ENCODE peak calls at places on chromosomes 4 and X, in eight cellular contexts. F, E, D, P, C, S, I and H are unnamed samples.

GRCh38 chr4:123821861-123822260 is 425.3 kb downstream of the SPRY1 start:
- DNase-seq in F (peak; percentile 67), E (no peak), D (peak; percentile 45), P (peak; percentile 48), C (no peak), S (no peak), I (no peak), H (no peak)

GRCh38 chrX:274904-275475 is 6.2 kb upstream of the PLCXD1 start:
- DNase-seq in F (no peak), E (peak; percentile 93), D (no peak), P (no peak), C (no peak), S (no peak), I (no peak), H (peak; percentile 54)

GRCh38 chr4:157128395-157128794 is 52.4 kb downstream of the GLRB start:
- DNase-seq in F (peak; percentile 54), E (no peak), D (peak; percentile 10), P (peak; percentile 52), C (no peak), S (no peak), I (no peak), H (no peak)

GRCh38 chrX:13955095-13955647 is 74.5 kb downstream of the GEMIN8 start:
- DNase-seq in F (no peak), E (no peak), D (no peak), P (no peak), C (no peak), S (no peak), I (no peak), H (no peak)

GRCh38 chr4:102344520-102344954 is 745 bp downstream of the SLC39A8 start:
- DNase-seq in F (peak; percentile 69), E (peak; percentile 61), D (peak; percentile 70), P (no peak), C (peak; percentile 75), S (no peak), I (peak; percentile 20), H (peak; percentile 29)

GRCh38 chr4:166737430-166737829 is 496.9 kb downstream of the SPOCK3 start:
- DNase-seq in F (no peak), E (no peak), D (no peak), P (no peak), C (no peak), S (no peak), I (no peak), H (no peak)

GRCh38 chrX:80486299-80486698 is 66.1 kb downstream of the TENT5D start:
- DNase-seq in F (no peak), E (no peak), D (no peak), P (no peak), C (no peak), S (no peak), I (no peak), H (no peak)

GRCh38 chr4:8097721-8098345 is 60.8 kb downstream of the ABLIM2 start:
- DNase-seq in F (no peak), E (no peak), D (no peak), P (no peak), C (no peak), S (no peak), I (no peak), H (no peak)

GRCh38 chrX:139967300-139967699 is 2.0 kb upstream of the CXorf66 start:
- DNase-seq in F (no peak), E (no peak), D (no peak), P (no peak), C (no peak), S (no peak), I (no peak), H (no peak)

GRCh38 chr4:1723131-1723801 is 1.9 kb downstream of the TACC3 start:
- DNase-seq in F (peak; percentile 10), E (no peak), D (no peak), P (no peak), C (no peak), S (no peak), I (no peak), H (no peak)

GRCh38 chrX:137352101-137352660 is 213.7 kb upstream of the ZIC3 start:
- DNase-seq in F (no peak), E (no peak), D (no peak), P (no peak), C (no peak), S (no peak), I (no peak), H (no peak)

GRCh38 chrX:80412042-80412441 is 8.2 kb upstream of the TENT5D start:
- DNase-seq in F (no peak), E (no peak), D (no peak), P (no peak), C (no peak), S (no peak), I (no peak), H (no peak)

GRCh38 chrX:1391370-1391706 is 575 bp downstream of the SLC25A6 start:
- DNase-seq in F (no peak), E (no peak), D (peak; percentile 94), P (no peak), C (no peak), S (peak; percentile 85), I (no peak), H (no peak)

GRCh38 chrX:109374276-109374960 is 107.5 kb downstream of the GUCY2F start:
- DNase-seq in F (peak; percentile 27), E (peak; percentile 34), D (no peak), P (no peak), C (no peak), S (no peak), I (no peak), H (no peak)

GRCh38 chrX:17025903-17026302 is 79.4 kb downstream of the REPS2 start:
- DNase-seq in F (no peak), E (no peak), D (no peak), P (no peak), C (no peak), S (no peak), I (no peak), H (no peak)

GRCh38 chrX:20271730-20272129 is 5.0 kb upstream of the RPS6KA3 start:
- DNase-seq in F (no peak), E (no peak), D (no peak), P (peak; percentile 43), C (no peak), S (no peak), I (no peak), H (no peak)
- H3K4me1 ChIP-seq in F (peaks cover 2% of the 10 kb centered on the region), E (no peaks in the 10 kb centered on the region), D (peaks cover 41% of the 10 kb centered on the region), P (no peaks in the 10 kb centered on the region), C (no peaks in the 10 kb centered on the region), S (no peaks in the 10 kb centered on the region), I (no peaks in the 10 kb centered on the region), H (no peaks in the 10 kb centered on the region)

GRCh38 chrX:106752101-106752678 is 25.7 kb downstream of the RNF128 start:
- DNase-seq in F (no peak), E (peak; percentile 29), D (peak; percentile 11), P (peak; percentile 7), C (no peak), S (no peak), I (no peak), H (no peak)
- TF ChIP-seq CTCF in F (peak; percentile 26), E (peak; percentile 56), D (no peak), P (peak; percentile 43), C (no peak), S (no peak), I (no peak), H (no peak)

DNA sequence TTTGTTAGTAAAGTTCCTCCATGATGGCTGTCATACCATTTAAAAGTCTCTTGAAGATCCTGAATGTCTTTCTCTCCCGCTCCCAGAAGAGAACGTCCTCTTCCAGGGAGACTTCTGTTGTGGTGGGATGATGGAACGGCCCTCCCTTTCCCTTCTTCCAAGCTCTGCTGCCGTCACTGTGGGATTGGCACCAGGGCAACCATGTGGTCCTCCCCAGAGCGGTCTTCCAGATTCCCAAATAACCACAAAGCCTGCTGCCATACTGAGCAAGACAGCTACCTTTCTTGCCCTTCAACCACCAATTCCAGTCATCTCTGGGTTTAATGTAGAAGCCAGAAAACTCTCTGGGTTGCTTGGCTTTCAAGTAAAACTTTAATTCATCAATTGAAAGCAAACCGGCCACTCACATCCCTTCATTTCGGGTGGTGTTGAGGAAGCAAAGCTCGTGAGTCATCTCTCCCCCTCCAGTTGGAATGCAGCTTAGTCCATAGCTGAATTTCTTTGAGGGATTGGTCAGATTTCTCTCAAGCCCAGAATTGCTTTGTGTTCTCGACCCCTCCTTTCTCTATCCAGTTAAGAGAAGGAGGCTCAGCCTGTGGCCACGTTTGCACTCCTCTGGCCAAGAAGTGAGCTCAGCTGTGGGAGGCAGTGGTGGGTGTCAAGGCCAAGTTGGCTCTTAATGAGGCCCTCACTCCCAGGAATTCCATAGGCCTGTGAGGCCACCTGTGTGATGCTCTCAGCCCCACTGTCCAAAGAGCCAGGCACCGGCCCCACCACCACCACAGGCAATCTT is 36.9 kb downstream of the FHDC1 start:
- DNase-seq in F (peak; percentile 100), E (peak; percentile 16), D (no peak), P (peak; percentile 92), C (no peak), S (no peak), I (no peak), H (no peak)
- H3K4me1 ChIP-seq in F (peaks cover 7% of the 10 kb centered on the region), E (no peaks in the 10 kb centered on the region), D (no peaks in the 10 kb centered on the region), P (peaks cover 5% of the 10 kb centered on the region), C (no peaks in the 10 kb centered on the region), S (no peaks in the 10 kb centered on the region), I (peaks cover 11% of the 10 kb centered on the region), H (no peaks in the 10 kb centered on the region)

DNA sequence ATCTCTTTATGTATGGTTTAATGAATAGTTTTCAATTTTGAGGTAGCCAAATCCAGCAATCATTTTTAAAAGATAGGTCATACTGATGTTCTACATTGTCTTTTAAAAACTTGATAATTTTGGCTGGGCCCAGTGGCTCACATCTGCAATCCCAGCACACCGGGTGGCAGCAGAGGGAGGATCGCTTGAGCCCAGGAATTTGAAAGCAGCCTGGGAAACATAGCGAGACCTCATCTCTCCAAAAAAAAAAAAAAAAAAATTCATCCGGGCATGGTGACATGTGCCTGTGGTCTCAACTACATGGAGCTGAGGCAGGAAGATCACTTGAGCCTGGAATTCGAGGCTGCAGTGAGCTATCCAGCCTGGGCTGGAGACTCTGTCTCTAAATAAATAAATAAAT is 419.8 kb downstream of the GALNTL6 start:
- DNase-seq in F (no peak), E (peak; percentile 57), D (peak; percentile 5), P (no peak), C (no peak), S (no peak), I (no peak), H (no peak)
- TF ChIP-seq CTCF in F (no peak), E (peak; percentile 49), D (peak; percentile 14), P (no peak), C (no peak), S (no peak), I (no peak), H (no peak)